ENCODE peak calls at places on chromosomes 6 and 20, in five cellular contexts. O is erythroblast; A is fibroblast of mammary gland; Z is SK-N-DZ; W is activated CD8-positive, alpha-beta memory T cell treated with anti-CD3 and anti-CD28 coated beads for 24 hours. T is an unnamed sample.

GRCh38 chr6:138287144-138287955 is 69.1 kb upstream of the PBOV1 start:
- DNase-seq in O (peak; percentile 13), A (peak; percentile 12), Z (peak; percentile 35), W (peak; percentile 70), T (no peak)

GRCh38 chr6:68226460-68226859 is 408.6 kb upstream of the ADGRB3 start:
- DNase-seq in O (no peak), A (no peak), Z (no peak), W (no peak), T (no peak)

GRCh38 chr20:2421247-2421646 is 40.5 kb downstream of the TGM6 start:
- DNase-seq in O (no peak), A (peak; percentile 14), Z (no peak), W (no peak), T (no peak)

GRCh38 chr20:50224553-50225255 is 34.1 kb downstream of the CEBPB start:
- DNase-seq in O (no peak), A (peak; percentile 97), Z (no peak), W (no peak), T (peak; percentile 98)

GRCh38 chr6:72246926-72247325 is 360.6 kb downstream of the RIMS1 start:
- DNase-seq in O (no peak), A (no peak), Z (no peak), W (no peak), T (no peak)

GRCh38 chr20:46708172-46708860 is 1.1 kb upstream of the SLC2A10 start:
- DNase-seq in O (peak; percentile 11), A (no peak), Z (no peak), W (no peak), T (no peak)

GRCh38 chr6:15715060-15715459 is 52.2 kb upstream of the DTNBP1 start:
- DNase-seq in O (no peak), A (peak; percentile 45), Z (no peak), W (no peak), T (no peak)

GRCh38 chr20:57661201-57662027 is 41.2 kb upstream of the ZBP1 start:
- DNase-seq in O (no peak), A (no peak), Z (no peak), W (peak; percentile 45), T (no peak)

GRCh38 chr20:40724566-40724965 is 35.5 kb upstream of the MAFB start:
- DNase-seq in O (no peak), A (no peak), Z (no peak), W (no peak), T (no peak)

GRCh38 chr6:52352239-52353008 is 9.5 kb upstream of the PAQR8 start:
- DNase-seq in O (no peak), A (peak; percentile 98), Z (peak; percentile 40), W (no peak), T (peak; percentile 90)

GRCh38 chr20:12358006-12358654 is 440.4 kb downstream of the BTBD3 start:
- DNase-seq in O (no peak), A (peak; percentile 15), Z (peak; percentile 18), W (no peak), T (no peak)

GRCh38 chr20:19073584-19074198 is 138.8 kb upstream of the SLC24A3 start:
- DNase-seq in O (no peak), A (no peak), Z (no peak), W (no peak), T (no peak)

GRCh38 chr20:46985241-46985640 is 90.6 kb downstream of the EYA2 start:
- DNase-seq in O (no peak), A (no peak), Z (no peak), W (no peak), T (no peak)

T was measured in BJ.